ENCODE peak calls at places on chromosomes 5 and 9, in six cellular contexts. S, N, Y, X, R and C are unnamed samples.

GRCh38 chr5:131810510-131811249 is 13.9 kb upstream of the FNIP1 start:
- ATAC-seq in Y (peak), X (peak), N (no peak), S (peak), R (peak), C (no peak)

GRCh38 chr5:9544502-9545300 is 1.2 kb downstream of the SEMA5A start:
- ATAC-seq in N (peak), Y (peak), R (peak), X (peak), S (peak), C (peak)

GRCh38 chr9:72577212-72577753 is 55.9 kb downstream of the TMC1 start:
- ATAC-seq in Y (no peak), N (peak), R (no peak), S (peak), X (no peak), C (peak)

GRCh38 chr5:42495908-42496307 is 72.7 kb downstream of the GHR start:
- ATAC-seq in S (no peak), N (no peak), X (no peak), Y (no peak), R (no peak), C (no peak)

GRCh38 chr9:125992557-125992956 is 245.4 kb downstream of the PBX3 start:
- ATAC-seq in N (no peak), Y (no peak), X (peak), S (no peak), R (no peak), C (no peak)

GRCh38 chr9:114238919-114239879 is 83.7 kb upstream of the ORM1 start:
- ATAC-seq in S (peak), X (no peak), R (no peak), Y (peak), N (no peak), C (no peak)

GRCh38 chr9:20604561-20604960 is 17.7 kb downstream of the MLLT3 start:
- ATAC-seq in S (peak), Y (no peak), X (no peak), R (peak), N (no peak), C (no peak)

GRCh38 chr9:96029722-96030515 is 154.4 kb downstream of the ERCC6L2 start:
- ATAC-seq in N (no peak), R (no peak), X (peak), S (no peak), Y (peak), C (no peak)

GRCh38 chr9:19408316-19408692 is 505 bp upstream of the ACER2 start:
- ATAC-seq in S (peak), N (peak), R (peak), X (peak), Y (peak), C (peak)

GRCh38 chr5:143887901-143888648 is 76.1 kb downstream of the HMHB1 start:
- ATAC-seq in R (no peak), Y (no peak), X (no peak), S (peak), N (no peak), C (no peak)

GRCh38 chr9:32742296-32742695 is 41.0 kb upstream of the TMEM215 start:
- ATAC-seq in Y (no peak), X (no peak), S (no peak), R (no peak), N (no peak), C (no peak)

GRCh38 chr5:93598997-93599371 is 16.0 kb downstream of the NR2F1 start:
- ATAC-seq in Y (no peak), S (no peak), N (no peak), R (no peak), X (no peak), C (no peak)

GRCh38 chr5:128966375-128966774 is 1.1 kb downstream of the SLC27A6 start:
- ATAC-seq in R (no peak), N (no peak), X (peak), Y (peak), S (peak), C (no peak)

GRCh38 chr5:137073192-137073591 is 425.9 kb downstream of the SPOCK1 start:
- ATAC-seq in Y (no peak), S (no peak), X (no peak), N (no peak), R (no peak), C (peak)

GRCh38 chr5:95713960-95714710 is 17.0 kb upstream of the RHOBTB3 start:
- ATAC-seq in X (no peak), N (no peak), R (no peak), Y (no peak), S (no peak), C (no peak)

GRCh38 chr9:24614070-24614469 is 68.4 kb upstream of the IZUMO3 start:
- ATAC-seq in N (no peak), X (no peak), S (no peak), Y (no peak), R (no peak), C (no peak)

GRCh38 chr5:160240350-160240749 is 11.0 kb downstream of the FABP6 start:
- ATAC-seq in R (no peak), N (no peak), X (no peak), Y (peak), S (no peak), C (no peak)

GRCh38 chr9:87850405-87850804 is 32.3 kb upstream of the SPATA31E1 start:
- ATAC-seq in Y (no peak), N (no peak), R (no peak), X (no peak), S (peak), C (peak)

GRCh38 chr9:68896495-68896894 is 117.4 kb downstream of the PRKACG start:
- ATAC-seq in Y (no peak), X (no peak), R (peak), N (no peak), S (no peak), C (no peak)

GRCh38 chr9:26502311-26502710 is 390.3 kb downstream of the CAAP1 start:
- ATAC-seq in Y (no peak), X (no peak), R (no peak), N (no peak), S (no peak), C (no peak)

GRCh38 chr9:125421591-125422181 is 160.1 kb downstream of the GAPVD1 start:
- ATAC-seq in S (no peak), N (no peak), Y (peak), R (no peak), X (peak), C (no peak)

GRCh38 chr9:68725070-68725469 is 20.0 kb downstream of the PIP5K1B start:
- ATAC-seq in R (no peak), N (no peak), Y (peak), S (no peak), X (no peak), C (no peak)

GRCh38 chr5:137164961-137165360 is 334.2 kb downstream of the SPOCK1 start:
- ATAC-seq in N (no peak), X (no peak), R (no peak), S (no peak), Y (no peak), C (no peak)

GRCh38 chr5:152990771-152991170 is 499.7 kb upstream of the GRIA1 start:
- ATAC-seq in S (no peak), R (no peak), N (no peak), X (no peak), Y (no peak), C (no peak)

GRCh38 chr5:38854907-38855306 is 9.1 kb downstream of the OSMR start:
- ATAC-seq in N (no peak), Y (no peak), X (no peak), R (no peak), S (peak), C (no peak)

GRCh38 chr5:109668668-109669422 is 20.9 kb upstream of the MAN2A1 start:
- ATAC-seq in X (no peak), S (no peak), Y (peak), N (no peak), R (peak), C (no peak)

DNA sequence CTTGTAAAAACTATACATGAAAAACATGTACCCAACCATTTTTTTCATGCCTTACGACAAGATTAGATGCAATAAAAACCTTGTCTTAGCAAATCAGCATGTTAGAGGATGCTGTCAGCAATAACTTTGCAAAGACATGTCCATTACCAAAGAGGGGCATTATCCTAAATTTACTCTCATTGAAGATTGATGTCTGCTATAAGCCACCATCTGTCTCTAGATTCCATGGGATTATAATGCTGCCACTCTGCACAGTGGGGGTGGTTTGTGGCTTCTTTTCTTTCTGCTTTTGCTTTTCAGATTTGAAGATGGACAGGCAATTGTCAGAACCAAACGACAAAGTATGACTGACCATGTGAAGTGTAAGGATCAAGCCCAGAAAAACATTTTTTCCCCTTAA is 724.1 kb upstream of the ZNF608 start:
- ATAC-seq in R (no peak), Y (no peak), X (no peak), N (no peak), S (no peak), C (no peak)
- TF ChIP-seq EP300 in R (no peak), Y (no peak), X (no peak), N (no peak), S (no peak), C (no peak)

GRCh38 chr9:93232388-93232965 is 48.5 kb downstream of the WNK2 start:
- ATAC-seq in X (no peak), Y (no peak), N (no peak), R (no peak), S (no peak), C (no peak)
- TF ChIP-seq EP300 in X (no peak), Y (no peak), N (no peak), R (no peak), S (no peak), C (no peak)

GRCh38 chr5:134438268-134438622 is 26.6 kb upstream of the CDKN2AIPNL start:
- ATAC-seq in N (no peak), Y (no peak), S (peak), X (peak), R (no peak), C (no peak)

GRCh38 chr5:134437340-134438267 is 25.9 kb upstream of the CDKN2AIPNL start:
- ATAC-seq in R (peak), X (peak), S (peak), N (no peak), Y (peak), C (no peak)

GRCh38 chr5:134436523-134437339 is 25.1 kb upstream of the CDKN2AIPNL start:
- ATAC-seq in N (peak), Y (no peak), S (peak), R (peak), X (peak), C (peak)

GRCh38 chr5:134440185-134440755 is 28.6 kb upstream of the CDKN2AIPNL start:
- ATAC-seq in N (no peak), Y (no peak), X (no peak), S (no peak), R (no peak), C (no peak)

DNA sequence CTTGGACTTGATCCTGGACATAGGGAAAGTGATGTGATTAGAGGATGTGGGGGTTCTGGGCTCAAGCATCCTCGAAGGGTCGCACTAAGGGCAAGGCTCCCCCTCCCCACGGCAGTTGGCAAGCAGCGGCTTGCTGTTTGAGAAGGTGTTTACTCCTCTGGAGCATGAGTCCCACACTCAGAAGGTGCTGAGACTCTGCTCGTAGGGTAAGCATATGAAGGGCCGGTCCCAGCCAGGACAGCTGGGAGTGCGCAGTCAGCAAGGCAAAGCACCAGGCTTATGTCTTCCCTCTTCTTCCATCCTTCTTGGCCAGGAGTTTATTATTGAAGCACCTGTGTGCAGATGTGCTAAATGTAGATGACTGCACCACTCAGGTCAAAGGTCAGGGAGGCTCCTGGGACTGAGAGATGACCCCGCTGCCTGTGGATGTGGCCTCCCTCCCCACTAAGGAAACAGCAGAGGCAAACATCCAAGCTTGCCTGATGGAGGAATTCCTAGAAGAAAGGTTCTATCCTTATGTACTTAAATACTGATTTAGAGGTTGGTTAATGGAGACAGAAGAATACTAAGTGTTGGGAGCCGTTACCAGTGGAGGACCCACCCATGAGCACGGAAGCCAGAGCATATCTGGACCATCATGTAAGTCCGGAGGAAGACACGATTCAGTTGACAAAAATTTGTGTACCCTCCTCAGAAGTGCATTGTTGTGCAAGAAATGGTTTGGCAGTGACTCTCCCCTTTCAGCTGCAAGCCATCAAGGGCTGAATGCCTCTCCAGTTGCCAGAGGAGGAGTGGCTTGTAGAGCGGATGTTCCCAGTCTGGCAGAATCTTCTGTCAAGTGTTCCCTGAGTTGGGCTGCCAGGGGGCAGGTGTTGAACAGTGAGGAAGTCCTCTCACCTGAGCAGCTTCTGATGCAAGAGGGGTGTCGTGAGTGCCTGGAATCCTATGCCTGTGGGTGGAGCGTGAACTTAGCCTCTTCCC is 27.2 kb upstream of the CDKN2AIPNL start:
- ATAC-seq in R (no peak), S (peak), X (peak), Y (no peak), N (peak), C (peak)
- TF ChIP-seq EP300 in R (no peak), S (no peak), X (no peak), Y (no peak), N (no peak), C (no peak)

DNA sequence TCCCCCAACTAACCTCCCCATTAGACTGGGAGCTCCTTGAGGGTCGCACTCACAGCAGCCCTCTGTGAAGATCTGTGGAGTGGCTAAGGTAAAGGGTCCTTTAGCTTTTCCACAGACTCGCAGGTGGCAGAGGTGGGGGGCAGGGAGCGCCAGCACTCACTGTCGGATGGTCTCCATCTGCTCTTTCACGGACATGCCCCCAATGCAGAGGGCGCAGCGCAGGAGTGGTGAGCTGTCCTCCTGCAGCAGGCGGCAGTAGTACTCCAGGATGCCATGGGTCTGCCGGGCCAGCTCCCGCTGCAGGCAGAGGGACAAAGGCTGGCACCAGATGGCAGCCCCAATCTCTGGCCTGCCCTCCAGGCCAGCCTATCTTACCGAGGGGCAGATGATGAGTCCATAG is 2.2 kb downstream of the DDX41 start:
- ATAC-seq in R (no peak), S (no peak), X (no peak), N (no peak), Y (no peak), C (no peak)
- TF ChIP-seq EP300 in R (no peak), S (no peak), X (no peak), N (no peak), Y (no peak), C (no peak)

GRCh38 chr5:132837868-132838267 is 7.4 kb upstream of the SHROOM1 start:
- ATAC-seq in S (no peak), R (no peak), X (peak), Y (peak), N (peak), C (no peak)
- TF ChIP-seq EP300 in S (no peak), R (no peak), X (no peak), Y (no peak), N (no peak), C (no peak)

GRCh38 chr5:96733771-96734498 is 71.8 kb downstream of the CAST start:
- ATAC-seq in N (peak), X (no peak), R (no peak), Y (peak), S (no peak), C (no peak)
- TF ChIP-seq EP300 in N (no peak), X (no peak), R (no peak), Y (no peak), S (no peak), C (no peak)